ENCODE peak calls at places on chromosomes 12 and 14, in five cellular contexts. C is right cardiac atrium; T is body of pancreas; X is CD8-positive, alpha-beta T cell; H is endodermal cell. Y is an unnamed sample.

GRCh38 chr14:33590891-33591630 is 359.8 kb downstream of the EGLN3 start:
- DNase-seq in T (no peak), C (no peak), H (no peak), X (no peak), Y (no peak)

GRCh38 chr12:101962486-101962885 is 85.1 kb downstream of the DRAM1 start:
- DNase-seq in T (no peak), X (no peak), C (peak), H (no peak), Y (no peak)

GRCh38 chr14:104355101-104355691 is 216.8 kb downstream of the KIF26A start:
- DNase-seq in H (peak), C (no peak), T (no peak), X (no peak), Y (no peak)

GRCh38 chr12:117134059-117134458 is 34.8 kb upstream of the TESC start:
- DNase-seq in C (no peak), X (peak), T (no peak), H (no peak), Y (peak)

GRCh38 chr14:87575378-87575777 is 417.6 kb downstream of the GALC start:
- DNase-seq in X (no peak), C (no peak), H (no peak), T (no peak), Y (no peak)

GRCh38 chr12:6532927-6533652 is 1.2 kb upstream of the GAPDH start:
- DNase-seq in H (peak), C (peak), T (peak), X (no peak), Y (no peak)

GRCh38 chr12:78802593-78802992 is 62.0 kb upstream of the SYT1 start:
- DNase-seq in H (no peak), T (no peak), C (no peak), X (no peak), Y (no peak)

GRCh38 chr14:68703093-68703492 is 89.8 kb downstream of the ZFP36L1 start:
- DNase-seq in X (no peak), H (no peak), C (peak), T (no peak), Y (no peak)

GRCh38 chr12:121537814-121538698 is 42.8 kb downstream of the KDM2B start:
- DNase-seq in C (no peak), H (no peak), T (no peak), X (peak), Y (no peak)

GRCh38 chr12:104177663-104178501 is 37.7 kb upstream of the TXNRD1 start:
- DNase-seq in T (peak), X (no peak), H (no peak), C (peak), Y (no peak)

GRCh38 chr14:74324945-74325361 is 22.2 kb upstream of the ABCD4 start:
- DNase-seq in H (peak), C (no peak), T (no peak), X (no peak), Y (no peak)

DNA sequence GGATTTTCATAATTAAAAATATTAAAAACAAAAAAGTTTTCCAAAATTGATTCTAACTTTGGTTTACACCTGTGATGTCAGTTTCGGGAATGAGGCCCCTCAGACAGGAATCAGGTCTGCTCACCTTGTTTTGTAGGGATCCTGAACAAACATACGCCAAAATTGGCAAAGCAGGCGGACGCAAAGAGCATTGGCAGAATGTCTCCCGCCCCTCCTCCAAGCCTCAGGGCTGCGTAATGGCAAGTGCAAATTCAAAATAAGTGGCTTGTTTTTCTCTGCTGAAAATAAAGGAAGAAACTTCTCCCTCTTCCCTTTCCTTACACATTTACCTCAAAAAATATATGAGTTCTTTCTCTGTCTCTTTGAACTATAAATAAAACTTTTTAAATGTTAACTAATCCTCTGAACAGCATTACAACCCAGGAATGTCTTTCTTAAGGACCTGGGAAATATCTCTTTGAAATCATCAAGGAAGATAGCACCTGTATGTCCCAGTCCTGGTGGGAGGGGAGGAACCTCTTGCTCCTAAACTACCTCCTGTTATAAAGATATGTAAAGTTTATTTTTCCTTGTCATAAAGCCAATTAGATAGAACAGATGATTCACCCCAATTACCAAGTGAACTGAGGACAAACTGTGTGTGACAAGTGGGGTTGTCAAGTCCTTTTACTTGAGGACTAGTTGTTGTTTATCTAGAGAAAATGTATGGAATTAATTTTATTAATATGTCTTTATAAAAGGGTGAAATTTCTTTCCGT is 16.5 kb downstream of the OR6J1 start:
- DNase-seq in T (no peak), X (no peak), C (no peak), H (peak), Y (no peak)
- H3K27ac ChIP-seq in T (no peak), X (no peak), C (no peak), H (no peak), Y (no peak)

GRCh38 chr14:31879661-31880348 is 197.3 kb upstream of the ARHGAP5 start:
- DNase-seq in X (no peak), C (no peak), H (no peak), T (no peak), Y (no peak)

GRCh38 chr14:31881531-31882310 is 195.4 kb upstream of the ARHGAP5 start:
- DNase-seq in X (no peak), T (no peak), C (no peak), H (no peak), Y (no peak)

GRCh38 chr14:31877333-31877798 is 199.7 kb upstream of the ARHGAP5 start:
- DNase-seq in T (no peak), X (no peak), C (no peak), H (no peak), Y (no peak)

GRCh38 chr14:31884238-31884637 is 192.9 kb upstream of the ARHGAP5 start:
- DNase-seq in C (no peak), H (no peak), X (no peak), T (no peak), Y (no peak)

GRCh38 chr14:31880935-31881334 is 196.2 kb upstream of the ARHGAP5 start:
- DNase-seq in H (no peak), C (no peak), X (no peak), T (no peak), Y (no peak)
- H3K27ac ChIP-seq in H (no peak), C (no peak), X (no peak), T (no peak), Y (no peak)

DNA sequence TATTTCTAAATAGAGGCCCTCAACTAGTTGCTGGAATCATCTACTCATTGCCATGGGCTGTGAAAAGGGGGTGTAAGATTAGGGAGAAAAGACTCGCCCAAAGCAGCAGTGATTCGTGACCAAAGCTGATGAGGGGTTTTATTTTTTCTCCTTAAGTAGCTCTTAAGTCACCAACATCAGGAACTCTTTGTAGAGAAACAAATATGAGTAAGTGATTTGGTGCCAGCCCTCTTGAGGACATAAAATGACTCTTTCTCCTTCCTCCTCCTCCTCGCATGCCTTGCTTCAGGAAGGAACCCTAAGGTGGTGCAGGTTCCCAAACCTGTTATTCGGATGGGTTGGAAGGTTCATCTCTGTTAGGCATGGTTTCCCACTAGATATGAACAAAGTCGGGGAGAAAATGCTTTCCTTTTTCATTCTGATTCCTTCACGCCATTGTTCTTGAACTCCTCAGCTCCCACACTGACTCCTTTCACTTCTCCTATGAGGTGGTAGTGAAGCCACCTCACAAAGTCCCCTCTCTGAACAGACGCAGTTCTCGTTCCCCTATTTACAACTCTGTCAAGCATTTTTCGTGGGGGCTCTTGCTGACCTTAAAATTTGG is 113.4 kb downstream of the ETV6 start:
- DNase-seq in H (no peak), T (no peak), X (no peak), C (no peak), Y (no peak)
- H3K27ac ChIP-seq in H (no peak), T (peak), X (no peak), C (no peak), Y (no peak)

GRCh38 chr12:106063826-106064575 is 74.8 kb downstream of the NUAK1 start:
- DNase-seq in C (no peak), T (no peak), H (no peak), X (no peak), Y (no peak)

GRCh38 chr12:106066051-106066705 is 72.6 kb downstream of the NUAK1 start:
- DNase-seq in T (no peak), C (no peak), H (no peak), X (no peak), Y (no peak)

GRCh38 chr12:106064622-106065021 is 74.1 kb downstream of the NUAK1 start:
- DNase-seq in C (no peak), X (no peak), T (no peak), H (no peak), Y (no peak)

GRCh38 chr12:106065506-106065905 is 73.2 kb downstream of the NUAK1 start:
- DNase-seq in H (no peak), T (no peak), X (no peak), C (no peak), Y (no peak)

DNA sequence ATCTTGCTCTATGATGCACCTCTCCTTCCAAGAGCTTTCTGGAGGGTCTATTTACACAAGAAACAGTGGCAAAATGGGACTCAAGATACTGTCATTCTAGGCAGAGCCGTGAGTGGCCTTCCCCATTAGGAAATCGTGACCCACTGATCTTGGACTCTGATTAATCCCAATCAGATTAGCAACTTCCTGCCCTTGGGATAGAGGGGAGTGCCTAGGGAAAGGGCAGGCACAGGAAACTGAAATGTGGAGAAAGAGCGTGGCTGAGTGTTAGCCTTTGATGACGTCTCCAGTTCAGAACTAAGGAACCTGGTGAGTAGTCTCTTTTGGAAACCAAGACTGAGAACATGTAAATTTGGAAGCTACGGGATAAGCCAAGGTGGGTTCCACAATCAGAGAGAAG is 76.1 kb downstream of the NUAK1 start:
- DNase-seq in T (no peak), H (no peak), X (no peak), C (no peak), Y (no peak)
- H3K27ac ChIP-seq in T (no peak), H (no peak), X (no peak), C (no peak), Y (no peak)

DNA sequence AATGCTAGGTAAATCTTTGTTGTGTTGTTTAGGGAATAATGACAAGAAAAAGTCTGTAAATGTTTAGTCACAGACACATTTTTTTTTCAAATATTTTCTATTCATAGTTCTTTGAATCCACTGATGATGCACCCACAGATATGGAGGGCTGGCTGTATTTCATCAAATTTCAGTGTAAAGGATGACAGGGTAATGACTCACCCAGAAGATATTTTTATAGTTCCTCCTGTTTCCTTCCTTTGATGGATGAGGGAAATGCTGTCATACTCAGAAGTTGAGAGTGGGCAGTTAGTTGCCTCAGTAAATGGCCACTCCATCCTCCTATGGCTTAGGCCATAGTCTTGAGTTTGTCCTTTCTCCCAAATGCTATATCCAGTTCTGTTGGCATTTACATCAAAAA is 76.9 kb upstream of the REP15 start:
- DNase-seq in X (no peak), C (no peak), T (no peak), H (no peak), Y (no peak)
- H3K27ac ChIP-seq in X (no peak), C (no peak), T (no peak), H (no peak), Y (no peak)

Y was measured in CD4-positive, alpha-beta memory T cell.